ENCODE peak calls at places on chromosomes 6 and 20, in six cellular contexts. K, A, U, Y, C and L are unnamed samples.

GRCh38 chr20:50575869-50576720 is 65.9 kb downstream of the PTPN1 start:
- DNase-seq in K (peak; percentile 79), A (no peak), U (peak; percentile 79), Y (peak; percentile 80), C (no peak), L (peak; percentile 87)

GRCh38 chr6:11389977-11390376 is 147.6 kb upstream of the TMEM170B start:
- DNase-seq in K (no peak), A (no peak), U (peak; percentile 81), Y (no peak), C (no peak), L (no peak)

GRCh38 chr6:80872194-80872950 is 765.9 kb downstream of the BCKDHB start:
- DNase-seq in K (no peak), A (peak; percentile 72), U (no peak), Y (no peak), C (no peak), L (peak; percentile 7)

GRCh38 chr6:164531745-164532144 is 777.7 kb downstream of the C6orf118 start:
- DNase-seq in K (no peak), A (no peak), U (no peak), Y (no peak), C (no peak), L (no peak)

GRCh38 chr6:104604643-104605042 is 255.1 kb downstream of the HACE1 start:
- DNase-seq in K (no peak), A (no peak), U (no peak), Y (no peak), C (no peak), L (no peak)

GRCh38 chr6:37971263-37971662 is 151.7 kb downstream of the ZFAND3 start:
- DNase-seq in K (no peak), A (no peak), U (no peak), Y (no peak), C (no peak), L (no peak)

GRCh38 chr20:60037120-60037499 is 78.9 kb downstream of the CDH26 start:
- DNase-seq in K (no peak), A (no peak), U (peak; percentile 47), Y (no peak), C (no peak), L (no peak)

GRCh38 chr6:106037060-106037459 is 49.1 kb upstream of the PRDM1 start:
- DNase-seq in K (no peak), A (no peak), U (no peak), Y (no peak), C (no peak), L (no peak)

GRCh38 chr20:44358776-44359175 is 3.3 kb downstream of the HNF4A start:
- DNase-seq in K (no peak), A (no peak), U (no peak), Y (no peak), C (no peak), L (no peak)

GRCh38 chr6:145271086-145271485 is 464.2 kb downstream of the EPM2A start:
- DNase-seq in K (no peak), A (no peak), U (no peak), Y (no peak), C (no peak), L (no peak)

DNA sequence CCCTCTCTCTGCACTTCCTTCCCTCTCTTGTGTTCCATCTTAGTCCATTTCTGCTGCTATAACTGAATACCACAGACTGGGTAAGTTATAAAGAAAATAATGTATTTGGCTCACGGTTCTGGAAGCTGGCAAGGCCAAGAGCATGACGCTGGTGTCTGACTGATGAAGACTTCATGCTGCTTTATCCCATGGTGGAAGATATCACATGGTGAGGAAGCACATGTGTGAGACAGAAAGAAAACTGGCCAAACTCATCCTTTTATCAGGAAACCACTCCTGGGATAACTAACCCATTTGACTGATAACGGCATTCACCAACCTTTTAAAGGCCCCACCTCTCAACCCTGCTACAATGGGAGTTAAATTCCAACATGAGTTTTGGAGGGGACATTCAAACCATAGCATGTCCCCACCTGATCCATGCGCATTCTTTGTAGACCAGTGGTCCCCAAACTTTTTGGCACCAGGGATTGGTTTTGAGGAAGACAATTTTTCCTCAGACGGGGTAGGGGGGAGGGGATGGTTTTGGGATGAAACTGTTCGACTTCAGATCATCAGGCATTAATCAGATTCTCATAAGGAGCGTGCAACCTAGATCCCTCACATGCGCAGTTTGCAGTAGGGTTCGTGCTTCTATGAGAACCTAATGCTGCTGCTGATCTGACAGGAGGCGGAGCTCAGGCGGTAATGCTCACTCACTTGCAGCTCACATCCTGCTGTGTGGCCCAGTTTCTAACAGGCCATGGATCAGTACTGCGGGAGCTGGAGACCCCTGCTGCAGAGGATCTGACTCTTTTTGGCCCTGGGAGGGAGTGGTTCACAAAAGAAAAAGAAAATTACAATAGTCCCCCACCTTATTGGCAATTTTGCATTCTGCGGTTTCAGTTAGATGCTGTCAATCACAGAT is 71.7 kb upstream of the RNF24 start:
- DNase-seq in K (no peak), A (peak; percentile 46), U (no peak), Y (no peak), C (no peak), L (no peak)
- H3K4me3 ChIP-seq in K (no peak overlapping the region), A (no peak overlapping the region), U (no peak overlapping the region), Y (no peak overlapping the region), C (no peak overlapping the region), L (no peak overlapping the region)

GRCh38 chr20:11777387-11777786 is 140.3 kb upstream of the BTBD3 start:
- DNase-seq in K (no peak), A (no peak), U (no peak), Y (no peak), C (no peak), L (no peak)
- H3K4me3 ChIP-seq in K (no peak overlapping the region), A (no peak overlapping the region), U (no peak overlapping the region), Y (no peak overlapping the region), C (no peak overlapping the region), L (peak overlapping the region; percentile 36)

GRCh38 chr6:2583459-2583858 is 167.3 kb downstream of the MYLK4 start:
- DNase-seq in K (no peak), A (no peak), U (no peak), Y (no peak), C (no peak), L (no peak)

GRCh38 chr6:2594868-2595267 is 155.9 kb downstream of the MYLK4 start:
- DNase-seq in K (no peak), A (no peak), U (no peak), Y (no peak), C (no peak), L (no peak)

GRCh38 chr6:2593167-2593566 is 157.6 kb downstream of the MYLK4 start:
- DNase-seq in K (no peak), A (no peak), U (no peak), Y (no peak), C (no peak), L (no peak)

GRCh38 chr6:2589171-2589661 is 161.5 kb downstream of the MYLK4 start:
- DNase-seq in K (no peak), A (no peak), U (peak; percentile 97), Y (no peak), C (no peak), L (no peak)
- H3K4me3 ChIP-seq in K (no peak overlapping the region), A (no peak overlapping the region), U (no peak overlapping the region), Y (no peak overlapping the region), C (no peak overlapping the region), L (no peak overlapping the region)

GRCh38 chr20:46363874-46364669 is 42.3 kb downstream of the ELMO2 start:
- DNase-seq in K (peak; percentile 92), A (peak; percentile 96), U (peak; percentile 98), Y (peak; percentile 92), C (peak; percentile 93), L (peak; percentile 94)

GRCh38 chr20:46362931-46363872 is 43.2 kb downstream of the ELMO2 start:
- DNase-seq in K (no peak), A (peak; percentile 56), U (no peak), Y (no peak), C (no peak), L (no peak)

GRCh38 chr20:46359233-46359751 is 47.1 kb downstream of the ELMO2 start:
- DNase-seq in K (no peak), A (peak; percentile 83), U (no peak), Y (no peak), C (no peak), L (peak; percentile 65)

GRCh38 chr20:46361811-46362210 is 44.6 kb downstream of the ELMO2 start:
- DNase-seq in K (no peak), A (peak; percentile 66), U (no peak), Y (no peak), C (no peak), L (peak; percentile 6)

GRCh38 chr20:46361386-46361785 is 45.0 kb downstream of the ELMO2 start:
- DNase-seq in K (no peak), A (peak; percentile 74), U (no peak), Y (no peak), C (no peak), L (no peak)
- H3K4me3 ChIP-seq in K (no peak overlapping the region), A (no peak overlapping the region), U (no peak overlapping the region), Y (no peak overlapping the region), C (no peak overlapping the region), L (no peak overlapping the region)

DNA sequence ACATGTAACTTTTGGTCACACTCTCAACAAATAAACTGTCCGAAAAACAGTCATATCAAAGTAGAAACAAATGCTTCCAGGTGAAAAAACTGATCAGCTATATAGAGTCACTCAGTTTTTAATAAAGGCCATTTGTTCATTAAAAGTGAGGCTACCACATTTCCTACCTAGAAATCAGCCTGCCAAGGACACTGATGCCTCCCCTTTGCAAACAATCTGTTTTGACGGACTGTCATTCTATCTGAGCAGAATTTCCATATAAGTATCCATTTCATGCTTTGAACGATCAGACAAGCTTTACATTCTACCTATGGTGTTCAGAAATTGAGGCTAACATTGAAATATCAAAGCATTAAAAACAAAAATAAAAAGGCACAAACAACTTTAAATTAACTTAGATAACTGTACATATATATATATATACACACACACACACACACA is 2.9 kb downstream of the CCN2 start:
- DNase-seq in K (no peak), A (no peak), U (no peak), Y (no peak), C (no peak), L (no peak)
- H3K4me3 ChIP-seq in K (no peak overlapping the region), A (no peak overlapping the region), U (no peak overlapping the region), Y (peak overlapping the region; percentile 80), C (no peak overlapping the region), L (peak overlapping the region; percentile 85)

DNA sequence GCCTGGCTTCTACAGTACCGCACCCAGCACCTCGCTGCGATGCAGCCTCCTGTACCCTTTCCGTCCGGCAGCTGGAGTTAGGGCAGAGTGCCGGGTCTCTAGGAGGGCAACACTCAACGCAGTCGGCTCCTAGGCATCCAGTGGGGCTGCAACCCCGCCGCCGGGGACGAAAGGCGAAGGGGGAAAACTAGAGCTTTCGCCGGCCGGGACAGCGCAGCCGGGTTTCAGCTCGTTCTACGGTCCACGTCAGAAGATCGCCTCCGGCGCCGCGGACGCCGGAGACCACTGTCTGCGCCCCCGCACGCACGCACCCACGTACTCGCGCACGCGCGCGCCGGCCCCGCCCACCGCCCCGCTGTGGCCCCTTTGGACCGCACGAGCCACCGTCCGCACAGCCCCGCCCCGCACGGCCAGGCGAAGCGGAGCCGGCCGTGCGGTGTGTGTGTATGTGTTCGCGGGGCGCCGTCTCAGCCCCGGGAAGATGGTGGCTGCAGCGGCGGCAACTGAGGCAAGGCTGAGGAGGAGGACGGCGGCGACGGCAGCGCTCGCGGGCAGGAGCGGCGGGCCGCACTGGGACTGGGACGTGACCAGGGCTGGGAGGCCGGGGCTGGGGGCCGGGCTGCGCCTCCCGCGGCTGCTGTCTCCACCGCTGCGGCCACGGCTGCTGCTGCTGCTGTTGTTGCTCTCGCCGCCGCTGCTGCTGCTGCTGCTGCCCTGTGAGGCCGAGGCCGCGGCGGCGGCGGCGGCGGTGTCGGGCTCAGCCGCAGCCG is at the start of gene ATRN:
- DNase-seq in K (peak; percentile 91), A (peak; percentile 97), U (peak; percentile 93), Y (peak; percentile 98), C (peak; percentile 97), L (peak; percentile 98)
- H3K4me3 ChIP-seq in K (peak within 1 kb of the TSS; percentile 85), A (peak within 1 kb of the TSS; percentile 94), U (peak within 1 kb of the TSS; percentile 95), Y (peak within 1 kb of the TSS; percentile 95), C (peak within 1 kb of the TSS; percentile 72), L (peak within 1 kb of the TSS; percentile 50)